ENCODE peak calls at places on chromosomes 6 and 20, in seven cellular contexts. M is neural progenitor cell; P is A673; X is CD8-positive, alpha-beta T cell; V is fibroblast of lung; C is adrenal gland; O is H9. T is an unnamed sample. For H3K4me1, the result is how much of the 10 kb centered on the place peaks cover.

GRCh38 chr20:63394069-63394468 is 32.9 kb upstream of the CHRNA4 start:
- DNase-seq in X (no peak), C (no peak), P (peak), M (peak), V (no peak), O (peak), T (no peak)

GRCh38 chr6:39496951-39497350 is 174.4 kb upstream of the KCNK16 start:
- DNase-seq in O (no peak), M (no peak), P (no peak), X (no peak), V (peak), C (peak), T (no peak)

GRCh38 chr6:136994782-136995181 is 50.0 kb downstream of the IL20RA start:
- DNase-seq in P (no peak), M (no peak), O (no peak), X (no peak), V (no peak), C (no peak), T (no peak)

GRCh38 chr20:57743450-57744095 is 33.8 kb upstream of the PMEPA1 start:
- DNase-seq in X (no peak), V (no peak), P (no peak), O (no peak), C (no peak), M (no peak), T (no peak)

GRCh38 chr6:151002562-151002961 is 137.1 kb downstream of the MTHFD1L start:
- DNase-seq in P (peak), X (no peak), M (no peak), C (no peak), O (no peak), V (peak), T (no peak)

GRCh38 chr6:75402296-75402695 is 91.3 kb downstream of the FILIP1 start:
- DNase-seq in X (no peak), C (peak), V (peak), M (no peak), O (no peak), P (no peak), T (no peak)

GRCh38 chr6:36269834-36270705 is at the start of gene PNPLA1:
- DNase-seq in X (no peak), P (no peak), C (no peak), O (peak), V (no peak), M (peak), T (no peak)

GRCh38 chr20:59055302-59055701 is 12.7 kb upstream of the PRELID3B start:
- DNase-seq in O (no peak), M (no peak), C (no peak), P (peak), V (peak), X (peak), T (no peak)

GRCh38 chr20:50852085-50852484 is 57.2 kb downstream of the BCAS4 start:
- DNase-seq in C (no peak), O (peak), X (no peak), V (no peak), M (no peak), P (no peak), T (no peak)

GRCh38 chr6:52509281-52510212 is 67.3 kb downstream of the TRAM2 start:
- DNase-seq in P (peak), M (no peak), X (no peak), C (no peak), O (no peak), V (no peak), T (no peak)

GRCh38 chr6:52511572-52512151 is 65.2 kb downstream of the TRAM2 start:
- DNase-seq in X (no peak), C (no peak), M (no peak), O (no peak), V (no peak), P (no peak), T (no peak)

GRCh38 chr6:52510213-52510562 is 66.7 kb downstream of the TRAM2 start:
- DNase-seq in V (no peak), M (no peak), C (no peak), X (no peak), O (no peak), P (peak), T (no peak)

GRCh38 chr6:52512199-52512598 is 64.7 kb downstream of the TRAM2 start:
- DNase-seq in C (peak), X (no peak), V (peak), M (no peak), O (no peak), P (no peak), T (peak)

GRCh38 chr6:52511163-52511562 is 65.7 kb downstream of the TRAM2 start:
- DNase-seq in V (no peak), O (no peak), M (no peak), P (no peak), C (no peak), X (no peak), T (no peak)
- H3K4me1 ChIP-seq in V (half or more), O (under half), M (under half), P (under half), C (under half), X (under half), T (under half)

GRCh38 chr6:42010185-42010872 is 40.0 kb upstream of the TAF8 start:
- DNase-seq in O (peak), C (no peak), X (no peak), M (peak), P (no peak), V (no peak), T (no peak)

GRCh38 chr6:42007286-42007685 is 43.0 kb upstream of the TAF8 start:
- DNase-seq in C (peak), X (no peak), O (no peak), M (no peak), P (no peak), V (no peak), T (no peak)

GRCh38 chr6:42010909-42011308 is 39.4 kb upstream of the TAF8 start:
- DNase-seq in C (no peak), M (no peak), X (no peak), P (no peak), O (no peak), V (no peak), T (no peak)

GRCh38 chr6:42007753-42008528 is 42.4 kb upstream of the TAF8 start:
- DNase-seq in V (no peak), O (no peak), M (no peak), P (no peak), X (peak), C (peak), T (no peak)

DNA sequence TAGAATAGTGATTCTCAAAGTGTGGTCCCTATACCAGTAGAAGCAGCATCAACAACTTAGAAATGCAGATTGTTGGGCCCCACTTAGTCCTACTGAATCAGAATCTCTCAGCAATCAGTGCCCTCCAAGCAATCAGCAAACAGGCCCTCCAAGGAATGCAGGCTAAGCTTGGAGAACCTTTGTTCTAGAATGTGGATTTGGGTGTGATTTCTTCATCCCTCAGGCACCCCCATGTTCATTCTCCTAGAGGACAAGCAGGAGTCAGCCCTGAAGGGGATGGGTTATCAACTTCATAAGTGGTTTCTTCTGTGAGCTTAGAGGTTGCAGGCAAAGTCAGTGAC is 40.5 kb upstream of the TAF8 start:
- DNase-seq in O (no peak), C (no peak), V (no peak), P (no peak), X (no peak), M (no peak), T (no peak)
- H3K4me1 ChIP-seq in O (under half), C (under half), V (under half), P (under half), X (half or more), M (under half), T (under half)

DNA sequence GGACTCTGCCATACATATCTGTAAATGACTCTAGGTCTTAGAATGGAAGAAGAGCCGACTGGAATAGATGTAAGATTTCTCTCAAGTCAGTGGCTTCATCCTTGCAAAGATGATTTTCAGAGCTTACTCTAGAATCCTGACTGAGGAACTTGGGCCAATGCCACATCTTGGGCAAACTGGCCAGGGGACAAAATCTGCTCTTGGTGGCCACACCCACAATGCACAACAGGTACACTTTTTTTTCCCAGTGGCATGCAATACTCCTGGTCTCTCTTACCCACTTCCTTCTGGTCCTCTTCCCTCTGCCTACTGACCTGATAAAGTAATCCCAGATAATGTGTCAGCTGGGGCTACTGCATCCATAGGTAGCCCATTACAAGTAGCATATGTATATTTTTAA is 13.4 kb downstream of the CLIC5 start:
- DNase-seq in P (no peak), C (no peak), O (no peak), V (no peak), M (no peak), X (no peak), T (no peak)
- H3K4me1 ChIP-seq in P (under half), C (under half), O (under half), V (under half), M (under half), X (under half), T (under half)

DNA sequence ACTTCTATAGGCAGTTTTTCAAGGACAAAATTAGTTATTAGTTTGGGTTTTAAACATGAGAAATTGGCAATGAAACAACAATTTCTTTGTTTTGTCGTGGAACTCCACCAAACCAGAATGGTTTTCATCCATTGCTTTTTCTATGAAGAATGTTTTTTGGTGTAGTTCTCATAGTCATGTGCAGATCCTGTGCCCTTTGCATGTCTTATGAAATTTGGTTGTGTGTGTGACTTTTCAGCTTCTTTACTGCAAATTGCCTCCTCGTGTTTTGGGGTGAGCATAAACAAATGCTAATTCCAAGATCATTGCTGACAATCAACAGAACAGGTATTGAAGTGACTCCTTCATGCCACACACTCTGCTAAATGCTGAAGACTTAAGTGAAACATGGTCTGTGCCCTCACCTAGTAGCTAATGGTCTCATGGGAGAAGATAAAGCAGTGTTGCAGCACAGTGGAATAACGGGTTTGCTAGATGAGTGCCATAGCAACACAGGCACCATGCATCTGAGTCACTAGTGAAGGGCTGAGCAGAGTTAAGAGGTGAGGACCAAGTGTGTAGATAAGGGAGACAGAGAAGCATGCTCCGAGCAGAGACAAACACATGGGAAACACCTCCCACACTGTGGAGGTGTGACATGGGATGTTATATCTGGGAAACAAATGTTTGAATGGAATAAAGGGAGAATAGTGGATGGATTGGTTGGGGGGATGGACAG is 120.0 kb downstream of the SLC16A10 start:
- DNase-seq in V (no peak), C (no peak), O (no peak), X (no peak), M (no peak), P (no peak), T (peak)
- H3K4me1 ChIP-seq in V (under half), C (under half), O (under half), X (under half), M (under half), P (under half), T (under half)

GRCh38 chr6:162421004-162421403 is 306.6 kb downstream of the PRKN start:
- DNase-seq in M (no peak), V (no peak), X (no peak), P (no peak), C (no peak), O (no peak), T (peak)
- H3K4me1 ChIP-seq in M (under half), V (under half), X (under half), P (under half), C (under half), O (under half), T (under half)